ENCODE peak calls at places on chromosome 13, in seven cellular contexts. I is MM.1S, D is GM23248, O is astrocyte, C is SK-N-MC, H is H1, W is PC-9. Z is an unnamed sample.
A peak's percentile ranks its signal among the peaks of the same experiment; 100 is the strongest.

GRCh38 chr13:98141938-98142426 is 912 bp upstream of the FARP1 start:
- DNase-seq in I (no peak), D (no peak), O (no peak), C (no peak), H (peak; percentile 55), W (no peak), Z (no peak)

GRCh38 chr13:47310376-47310775 is 413.5 kb upstream of the HTR2A start:
- DNase-seq in I (peak; percentile 6), D (no peak), O (no peak), C (no peak), H (no peak), W (no peak), Z (no peak)

GRCh38 chr13:63629591-63629990 is 2213.9 kb upstream of the PCDH20 start:
- DNase-seq in I (no peak), D (no peak), O (no peak), C (no peak), H (no peak), W (no peak), Z (no peak)

GRCh38 chr13:48808689-48809088 is 155.0 kb downstream of the CYSLTR2 start:
- DNase-seq in I (no peak), D (peak; percentile 53), O (peak; percentile 65), C (no peak), H (no peak), W (no peak), Z (no peak)

GRCh38 chr13:66405908-66406802 is 824.0 kb downstream of the PCDH9 start:
- DNase-seq in I (no peak), D (no peak), O (peak; percentile 93), C (no peak), H (no peak), W (peak; percentile 15), Z (no peak)

GRCh38 chr13:26629260-26629659 is 71.8 kb downstream of the WASF3 start:
- DNase-seq in I (no peak), D (peak; percentile 37), O (no peak), C (no peak), H (no peak), W (no peak), Z (no peak)

GRCh38 chr13:43544011-43544410 is 242.8 kb downstream of the ENOX1 start:
- DNase-seq in I (no peak), D (peak; percentile 36), O (peak; percentile 50), C (no peak), H (no peak), W (no peak), Z (no peak)

GRCh38 chr13:50911051-50911690 is 1.6 kb downstream of the RNASEH2B start:
- DNase-seq in I (peak; percentile 27), D (peak; percentile 39), O (no peak), C (no peak), H (no peak), W (no peak), Z (no peak)

GRCh38 chr13:99982741-99983400 is 1.3 kb downstream of the ZIC2 start:
- DNase-seq in I (no peak), D (no peak), O (no peak), C (no peak), H (peak; percentile 51), W (peak; percentile 13), Z (no peak)

GRCh38 chr13:99979453-99980200 is 2.0 kb upstream of the ZIC2 start:
- DNase-seq in I (no peak), D (peak; percentile 29), O (no peak), C (no peak), H (peak; percentile 74), W (peak; percentile 54), Z (no peak)

GRCh38 chr13:99980201-99981114 is 1.1 kb upstream of the ZIC2 start:
- DNase-seq in I (peak; percentile 85), D (peak; percentile 86), O (peak; percentile 38), C (no peak), H (peak; percentile 85), W (peak; percentile 85), Z (no peak)

GRCh38 chr13:99982021-99982740 is 597 bp downstream of the ZIC2 start:
- DNase-seq in I (no peak), D (peak; percentile 52), O (no peak), C (no peak), H (no peak), W (peak; percentile 29), Z (no peak)

DNA sequence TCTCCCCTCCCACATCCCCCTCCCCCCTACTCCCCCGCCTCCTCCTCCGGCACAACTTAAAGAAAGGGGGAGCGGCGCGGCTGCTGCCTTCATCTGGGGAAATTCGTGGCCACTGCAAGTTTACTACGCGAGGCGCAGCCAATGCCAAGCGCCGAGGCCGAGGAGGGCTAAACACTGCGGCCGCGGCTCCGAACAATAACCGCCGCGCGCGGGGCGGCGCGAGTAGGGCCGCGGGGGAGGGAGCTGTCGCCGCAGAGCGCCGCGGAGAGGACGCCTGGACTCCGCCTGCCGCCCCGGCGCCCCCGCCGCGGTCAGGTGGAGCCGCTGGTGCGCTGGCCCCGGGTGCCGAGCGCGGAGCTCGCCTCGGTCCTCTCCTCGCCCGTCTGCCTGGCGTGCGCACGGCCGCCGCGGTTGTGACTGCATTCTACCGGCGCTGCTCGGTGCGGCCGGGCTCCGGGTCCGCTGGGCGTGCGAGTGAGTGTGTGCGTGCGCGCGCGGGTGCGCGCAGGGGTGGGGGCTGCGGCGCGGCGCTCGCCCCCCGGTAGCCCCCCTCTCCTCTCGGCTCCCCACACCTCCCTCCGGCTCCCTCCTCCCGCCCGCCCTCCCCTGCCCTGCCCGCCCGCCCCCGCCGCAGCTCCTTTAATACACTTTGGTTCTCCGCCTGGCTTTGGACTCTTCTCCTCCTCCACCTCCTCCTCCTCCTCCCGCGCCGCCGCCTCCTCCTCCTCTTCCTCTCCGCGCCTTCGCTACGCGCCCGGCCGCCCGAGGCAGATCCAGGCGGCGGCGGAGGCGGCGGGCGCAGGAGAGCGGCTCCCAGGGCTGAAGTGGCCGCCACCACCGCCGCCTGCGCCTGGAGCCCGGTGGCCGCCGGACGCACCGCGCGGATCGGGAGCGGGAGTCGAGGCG is at the start of gene ZIC2:
- DNase-seq in I (peak; percentile 61), D (peak; percentile 63), O (peak; percentile 30), C (no peak), H (peak; percentile 83), W (peak; percentile 73), Z (no peak)
- TF ChIP-seq EZH2 in I (no peak), D (no peak), O (peak; percentile 0), C (no peak), H (no peak), W (no peak), Z (no peak)

DNA sequence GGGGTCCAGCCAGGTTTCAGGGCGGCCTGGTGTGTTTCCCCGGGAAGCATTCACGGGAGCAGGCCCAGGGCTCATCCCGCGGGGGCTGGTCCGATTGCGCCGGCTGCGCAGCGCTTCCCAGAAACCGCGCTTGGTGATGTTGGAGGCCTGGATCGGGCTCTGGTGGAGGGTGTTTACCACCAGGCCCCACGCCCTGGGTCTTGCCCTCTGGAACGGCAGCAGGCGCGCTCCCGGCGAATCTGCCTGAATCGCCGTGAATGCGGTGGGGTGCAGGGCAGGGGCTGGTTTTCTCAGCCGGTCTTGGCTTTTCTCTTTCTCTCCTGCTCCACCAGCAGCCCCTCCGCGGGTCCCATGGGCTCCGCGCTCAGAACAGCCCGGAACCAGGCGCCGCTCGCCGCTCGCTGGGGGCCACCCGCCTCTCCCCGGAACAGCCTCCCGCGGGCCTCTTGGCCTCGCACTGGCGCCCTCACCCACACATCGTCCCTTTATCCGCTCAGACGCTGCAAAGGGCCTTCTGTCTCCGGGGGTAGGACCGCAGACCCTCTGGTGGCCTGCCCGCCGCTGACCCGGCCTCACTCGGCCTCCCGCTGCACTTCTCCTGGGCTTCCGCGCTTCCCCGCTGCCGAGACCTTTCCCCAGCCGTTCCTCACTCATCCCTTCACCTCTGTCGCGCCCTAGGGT is 69.4 kb upstream of the GJB6 start:
- DNase-seq in I (no peak), D (peak; percentile 16), O (peak; percentile 2), C (no peak), H (peak; percentile 57), W (no peak), Z (no peak)
- TF ChIP-seq EZH2 in I (no peak), D (peak; percentile 11), O (peak; percentile 13), C (no peak), H (peak; percentile 68), W (no peak), Z (no peak)

GRCh38 chr13:57633141-57633949 is 1.8 kb downstream of the PCDH17 start:
- DNase-seq in I (no peak), D (peak; percentile 2), O (peak; percentile 29), C (no peak), H (peak; percentile 93), W (no peak), Z (no peak)

GRCh38 chr13:57630661-57631606 is 610 bp upstream of the PCDH17 start:
- DNase-seq in I (peak; percentile 6), D (peak; percentile 23), O (peak; percentile 79), C (no peak), H (peak; percentile 49), W (no peak), Z (no peak)

GRCh38 chr13:57633950-57634828 is 2.6 kb downstream of the PCDH17 start:
- DNase-seq in I (no peak), D (no peak), O (peak; percentile 22), C (no peak), H (peak; percentile 65), W (no peak), Z (no peak)

GRCh38 chr13:57631607-57632275 is at the start of gene PCDH17:
- DNase-seq in I (peak; percentile 9), D (peak; percentile 43), O (peak; percentile 62), C (no peak), H (peak; percentile 76), W (no peak), Z (no peak)

DNA sequence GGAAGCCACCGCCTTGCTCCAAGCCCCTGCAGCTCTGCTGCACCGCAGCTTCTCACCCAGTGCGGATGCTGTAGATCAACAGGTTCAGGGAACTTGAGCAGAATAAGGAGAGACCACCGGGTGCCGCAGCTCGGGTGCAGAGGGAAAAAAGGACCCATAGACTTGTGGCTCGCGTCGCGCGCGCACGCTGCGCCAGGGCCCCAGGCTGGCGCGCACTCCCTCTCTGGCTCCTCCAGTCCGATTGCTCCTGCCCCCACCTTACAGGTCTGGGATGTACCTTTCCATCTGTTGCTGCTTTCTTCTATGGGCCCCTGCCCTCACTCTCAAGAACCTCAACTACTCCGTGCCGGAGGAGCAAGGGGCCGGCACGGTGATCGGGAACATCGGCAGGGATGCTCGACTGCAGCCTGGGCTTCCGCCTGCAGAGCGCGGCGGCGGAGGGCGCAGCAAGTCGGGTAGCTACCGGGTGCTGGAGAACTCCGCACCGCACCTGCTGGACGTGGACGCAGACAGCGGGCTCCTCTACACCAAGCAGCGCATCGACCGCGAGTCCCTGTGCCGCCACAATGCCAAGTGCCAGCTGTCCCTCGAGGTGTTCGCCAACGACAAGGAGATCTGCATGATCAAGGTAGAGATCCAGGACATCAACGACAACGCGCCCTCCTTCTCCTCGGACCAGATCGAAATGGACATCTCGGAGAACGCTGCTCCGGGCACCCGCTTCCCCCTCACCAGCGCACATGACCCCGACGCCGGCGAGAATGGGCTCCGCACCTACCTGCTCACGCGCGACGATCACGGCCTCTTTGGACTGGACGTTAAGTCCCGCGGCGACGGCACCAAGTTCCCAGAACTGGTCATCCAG is 964 bp downstream of the PCDH17 start:
- DNase-seq in I (no peak), D (no peak), O (peak; percentile 36), C (no peak), H (peak; percentile 72), W (no peak), Z (no peak)
- TF ChIP-seq EZH2 in I (no peak), D (peak; percentile 31), O (no peak), C (no peak), H (peak; percentile 78), W (no peak), Z (no peak)

DNA sequence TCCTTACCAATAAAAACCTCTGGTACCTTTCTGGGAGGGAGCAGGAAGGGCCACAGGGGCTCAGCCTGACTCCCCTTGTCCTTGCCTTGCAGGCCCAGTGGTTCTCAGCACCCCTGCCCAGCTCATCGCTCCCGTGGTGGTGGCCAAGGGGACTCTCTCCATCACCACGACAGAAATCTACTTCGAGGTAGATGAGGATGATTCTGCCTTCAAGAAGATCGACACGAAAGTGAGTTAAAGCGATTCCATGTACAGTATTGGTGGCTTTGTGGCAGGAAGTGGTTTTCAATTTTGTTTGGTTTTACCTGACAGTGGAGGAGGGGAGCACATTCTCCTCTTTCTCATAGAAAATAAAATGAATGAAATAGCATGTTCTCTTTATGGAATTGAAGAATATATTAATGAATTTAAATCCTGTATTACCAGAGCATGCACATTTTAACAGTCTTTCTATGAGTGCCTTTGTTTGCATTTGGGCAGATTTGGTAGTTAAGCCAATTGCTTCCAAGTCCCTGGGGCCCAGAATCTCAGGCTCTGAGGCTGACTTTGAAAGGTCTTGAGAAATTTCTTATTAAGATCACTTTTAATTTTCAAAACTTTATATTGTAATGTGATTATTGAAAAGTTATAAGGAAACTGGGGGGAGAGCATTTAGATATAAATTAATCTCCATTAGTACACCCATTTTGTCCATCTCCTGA is 4.0 kb downstream of the MAB21L1 start:
- DNase-seq in I (peak; percentile 6), D (peak; percentile 46), O (no peak), C (no peak), H (no peak), W (no peak), Z (no peak)
- TF ChIP-seq EZH2 in I (no peak), D (no peak), O (no peak), C (no peak), H (peak; percentile 15), W (no peak), Z (no peak)